ENCODE peak calls at places on chromosomes 4 and X, in ten cellular contexts. One of them, this sample, is unnamed.

GRCh38 chr4:165767671-165768070 is 105.4 kb upstream of the TLL1 start:
- DNase-seq in T1000: no peak
- DNase-seq in epithelial cell of esophagus: no peak
- DNase-seq in progenitor cell of endocrine pancreas: no peak
- DNase-seq in tibial artery: no peak
- DNase-seq in hippocampal formation: no peak
- DNase-seq in DMS79 treated with DMSO at 0.1 percent for 48 hours: no peak
- DNase-seq in AG08396: no peak
- DNase-seq in stimulated activated CD4-positive, alpha-beta T cell treated with anti-CD3 and anti-CD28 coated beads, Interleukin-1b, Interleukin-23, amount 100 ng/mL, for 48 hours: no peak
- DNase-seq in effector CD4-positive, alpha-beta T cell: no peak
- DNase-seq in this sample: no peak

GRCh38 chr4:88327669-88328068 is 43.3 kb upstream of the PPM1K start:
- DNase-seq in T1000: no peak
- DNase-seq in AG08396: no peak
- DNase-seq in epithelial cell of esophagus: peak
- DNase-seq in hippocampal formation: no peak
- DNase-seq in tibial artery: no peak
- DNase-seq in progenitor cell of endocrine pancreas: no peak
- DNase-seq in effector CD4-positive, alpha-beta T cell: no peak
- DNase-seq in DMS79 treated with DMSO at 0.1 percent for 48 hours: no peak
- DNase-seq in stimulated activated CD4-positive, alpha-beta T cell treated with anti-CD3 and anti-CD28 coated beads, Interleukin-1b, Interleukin-23, amount 100 ng/mL, for 48 hours: no peak
- DNase-seq in this sample: no peak

GRCh38 chr4:747546-748170 is 42.0 kb downstream of the PCGF3 start:
- DNase-seq in DMS79 treated with DMSO at 0.1 percent for 48 hours: no peak
- DNase-seq in tibial artery: no peak
- DNase-seq in effector CD4-positive, alpha-beta T cell: no peak
- DNase-seq in hippocampal formation: no peak
- DNase-seq in progenitor cell of endocrine pancreas: no peak
- DNase-seq in stimulated activated CD4-positive, alpha-beta T cell treated with anti-CD3 and anti-CD28 coated beads, Interleukin-1b, Interleukin-23, amount 100 ng/mL, for 48 hours: no peak
- DNase-seq in epithelial cell of esophagus: no peak
- DNase-seq in T1000: no peak
- DNase-seq in AG08396: no peak
- DNase-seq in this sample: no peak

GRCh38 chr4:25823632-25824031 is 39.2 kb downstream of the SEL1L3 start:
- DNase-seq in hippocampal formation: no peak
- DNase-seq in AG08396: no peak
- DNase-seq in epithelial cell of esophagus: no peak
- DNase-seq in T1000: no peak
- DNase-seq in stimulated activated CD4-positive, alpha-beta T cell treated with anti-CD3 and anti-CD28 coated beads, Interleukin-1b, Interleukin-23, amount 100 ng/mL, for 48 hours: no peak
- DNase-seq in DMS79 treated with DMSO at 0.1 percent for 48 hours: no peak
- DNase-seq in progenitor cell of endocrine pancreas: no peak
- DNase-seq in tibial artery: no peak
- DNase-seq in effector CD4-positive, alpha-beta T cell: no peak
- DNase-seq in this sample: no peak

GRCh38 chr4:177047070-177047850 is 254.5 kb upstream of the VEGFC start:
- DNase-seq in progenitor cell of endocrine pancreas: peak
- DNase-seq in hippocampal formation: peak
- DNase-seq in tibial artery: no peak
- DNase-seq in T1000: peak
- DNase-seq in DMS79 treated with DMSO at 0.1 percent for 48 hours: no peak
- DNase-seq in stimulated activated CD4-positive, alpha-beta T cell treated with anti-CD3 and anti-CD28 coated beads, Interleukin-1b, Interleukin-23, amount 100 ng/mL, for 48 hours: peak
- DNase-seq in AG08396: peak
- DNase-seq in epithelial cell of esophagus: peak
- DNase-seq in effector CD4-positive, alpha-beta T cell: peak
- DNase-seq in this sample: no peak

GRCh38 chrX:115957862-115958490 is 212.6 kb upstream of the AGTR2 start:
- DNase-seq in epithelial cell of esophagus: no peak
- DNase-seq in progenitor cell of endocrine pancreas: no peak
- DNase-seq in AG08396: no peak
- DNase-seq in effector CD4-positive, alpha-beta T cell: no peak
- DNase-seq in tibial artery: no peak
- DNase-seq in T1000: no peak
- DNase-seq in hippocampal formation: no peak
- DNase-seq in DMS79 treated with DMSO at 0.1 percent for 48 hours: no peak
- DNase-seq in stimulated activated CD4-positive, alpha-beta T cell treated with anti-CD3 and anti-CD28 coated beads, Interleukin-1b, Interleukin-23, amount 100 ng/mL, for 48 hours: no peak
- DNase-seq in this sample: no peak

GRCh38 chr4:8073206-8073863 is 85.3 kb downstream of the ABLIM2 start:
- DNase-seq in stimulated activated CD4-positive, alpha-beta T cell treated with anti-CD3 and anti-CD28 coated beads, Interleukin-1b, Interleukin-23, amount 100 ng/mL, for 48 hours: no peak
- DNase-seq in tibial artery: peak
- DNase-seq in epithelial cell of esophagus: no peak
- DNase-seq in progenitor cell of endocrine pancreas: no peak
- DNase-seq in DMS79 treated with DMSO at 0.1 percent for 48 hours: no peak
- DNase-seq in effector CD4-positive, alpha-beta T cell: no peak
- DNase-seq in T1000: no peak
- DNase-seq in hippocampal formation: no peak
- DNase-seq in AG08396: no peak
- DNase-seq in this sample: no peak

GRCh38 chr4:53541577-53542206 is 49.6 kb downstream of the LNX1 start:
- DNase-seq in T1000: no peak
- DNase-seq in effector CD4-positive, alpha-beta T cell: no peak
- DNase-seq in AG08396: peak
- DNase-seq in hippocampal formation: peak
- DNase-seq in progenitor cell of endocrine pancreas: no peak
- DNase-seq in tibial artery: no peak
- DNase-seq in DMS79 treated with DMSO at 0.1 percent for 48 hours: no peak
- DNase-seq in stimulated activated CD4-positive, alpha-beta T cell treated with anti-CD3 and anti-CD28 coated beads, Interleukin-1b, Interleukin-23, amount 100 ng/mL, for 48 hours: no peak
- DNase-seq in epithelial cell of esophagus: peak
- DNase-seq in this sample: no peak

GRCh38 chrX:123291623-123292022 is 107.5 kb downstream of the GRIA3 start:
- DNase-seq in effector CD4-positive, alpha-beta T cell: no peak
- DNase-seq in epithelial cell of esophagus: no peak
- DNase-seq in progenitor cell of endocrine pancreas: no peak
- DNase-seq in tibial artery: no peak
- DNase-seq in T1000: no peak
- DNase-seq in stimulated activated CD4-positive, alpha-beta T cell treated with anti-CD3 and anti-CD28 coated beads, Interleukin-1b, Interleukin-23, amount 100 ng/mL, for 48 hours: no peak
- DNase-seq in DMS79 treated with DMSO at 0.1 percent for 48 hours: no peak
- DNase-seq in hippocampal formation: no peak
- DNase-seq in AG08396: no peak
- DNase-seq in this sample: no peak

GRCh38 chrX:111506826-111507225 is 4.6 kb upstream of the SERTM2 start:
- DNase-seq in stimulated activated CD4-positive, alpha-beta T cell treated with anti-CD3 and anti-CD28 coated beads, Interleukin-1b, Interleukin-23, amount 100 ng/mL, for 48 hours: no peak
- DNase-seq in hippocampal formation: no peak
- DNase-seq in AG08396: no peak
- DNase-seq in T1000: no peak
- DNase-seq in epithelial cell of esophagus: no peak
- DNase-seq in effector CD4-positive, alpha-beta T cell: no peak
- DNase-seq in tibial artery: no peak
- DNase-seq in DMS79 treated with DMSO at 0.1 percent for 48 hours: no peak
- DNase-seq in progenitor cell of endocrine pancreas: no peak
- DNase-seq in this sample: no peak

GRCh38 chr4:26051278-26051677 is 137.3 kb downstream of the SMIM20 start:
- DNase-seq in stimulated activated CD4-positive, alpha-beta T cell treated with anti-CD3 and anti-CD28 coated beads, Interleukin-1b, Interleukin-23, amount 100 ng/mL, for 48 hours: no peak
- DNase-seq in progenitor cell of endocrine pancreas: no peak
- DNase-seq in T1000: no peak
- DNase-seq in AG08396: no peak
- DNase-seq in epithelial cell of esophagus: no peak
- DNase-seq in DMS79 treated with DMSO at 0.1 percent for 48 hours: no peak
- DNase-seq in hippocampal formation: no peak
- DNase-seq in effector CD4-positive, alpha-beta T cell: no peak
- DNase-seq in tibial artery: no peak
- DNase-seq in this sample: no peak

GRCh38 chr4:141575884-141576283 is 60.5 kb upstream of the IL15 start:
- DNase-seq in tibial artery: no peak
- DNase-seq in progenitor cell of endocrine pancreas: no peak
- DNase-seq in T1000: no peak
- DNase-seq in hippocampal formation: no peak
- DNase-seq in AG08396: no peak
- DNase-seq in effector CD4-positive, alpha-beta T cell: no peak
- DNase-seq in stimulated activated CD4-positive, alpha-beta T cell treated with anti-CD3 and anti-CD28 coated beads, Interleukin-1b, Interleukin-23, amount 100 ng/mL, for 48 hours: no peak
- DNase-seq in epithelial cell of esophagus: no peak
- DNase-seq in DMS79 treated with DMSO at 0.1 percent for 48 hours: no peak
- DNase-seq in this sample: no peak

GRCh38 chr4:87840149-87840548 is 7.4 kb downstream of the MEPE start:
- DNase-seq in AG08396: no peak
- DNase-seq in effector CD4-positive, alpha-beta T cell: no peak
- DNase-seq in stimulated activated CD4-positive, alpha-beta T cell treated with anti-CD3 and anti-CD28 coated beads, Interleukin-1b, Interleukin-23, amount 100 ng/mL, for 48 hours: no peak
- DNase-seq in tibial artery: no peak
- DNase-seq in hippocampal formation: peak
- DNase-seq in progenitor cell of endocrine pancreas: no peak
- DNase-seq in T1000: no peak
- DNase-seq in DMS79 treated with DMSO at 0.1 percent for 48 hours: no peak
- DNase-seq in epithelial cell of esophagus: no peak
- DNase-seq in this sample: no peak

GRCh38 chr4:84855774-84856173 is 110.7 kb downstream of the WDFY3 start:
- DNase-seq in stimulated activated CD4-positive, alpha-beta T cell treated with anti-CD3 and anti-CD28 coated beads, Interleukin-1b, Interleukin-23, amount 100 ng/mL, for 48 hours: no peak
- DNase-seq in DMS79 treated with DMSO at 0.1 percent for 48 hours: no peak
- DNase-seq in epithelial cell of esophagus: no peak
- DNase-seq in progenitor cell of endocrine pancreas: no peak
- DNase-seq in tibial artery: peak
- DNase-seq in effector CD4-positive, alpha-beta T cell: no peak
- DNase-seq in AG08396: peak
- DNase-seq in T1000: no peak
- DNase-seq in hippocampal formation: peak
- DNase-seq in this sample: no peak

GRCh38 chrX:150941580-150941979 is 41.6 kb upstream of the HMGB3 start:
- DNase-seq in hippocampal formation: no peak
- DNase-seq in epithelial cell of esophagus: no peak
- DNase-seq in DMS79 treated with DMSO at 0.1 percent for 48 hours: no peak
- DNase-seq in tibial artery: no peak
- DNase-seq in AG08396: no peak
- DNase-seq in stimulated activated CD4-positive, alpha-beta T cell treated with anti-CD3 and anti-CD28 coated beads, Interleukin-1b, Interleukin-23, amount 100 ng/mL, for 48 hours: no peak
- DNase-seq in effector CD4-positive, alpha-beta T cell: no peak
- DNase-seq in progenitor cell of endocrine pancreas: no peak
- DNase-seq in T1000: no peak
- DNase-seq in this sample: no peak

GRCh38 chrX:19972984-19973383 is 17.9 kb downstream of the BCLAF3 start:
- DNase-seq in epithelial cell of esophagus: no peak
- DNase-seq in progenitor cell of endocrine pancreas: no peak
- DNase-seq in hippocampal formation: no peak
- DNase-seq in AG08396: no peak
- DNase-seq in DMS79 treated with DMSO at 0.1 percent for 48 hours: no peak
- DNase-seq in stimulated activated CD4-positive, alpha-beta T cell treated with anti-CD3 and anti-CD28 coated beads, Interleukin-1b, Interleukin-23, amount 100 ng/mL, for 48 hours: no peak
- DNase-seq in T1000: no peak
- DNase-seq in effector CD4-positive, alpha-beta T cell: no peak
- DNase-seq in tibial artery: no peak
- DNase-seq in this sample: no peak

GRCh38 chrX:23989689-23990088 is 37.3 kb downstream of the KLHL15 start:
- DNase-seq in effector CD4-positive, alpha-beta T cell: no peak
- DNase-seq in T1000: no peak
- DNase-seq in stimulated activated CD4-positive, alpha-beta T cell treated with anti-CD3 and anti-CD28 coated beads, Interleukin-1b, Interleukin-23, amount 100 ng/mL, for 48 hours: no peak
- DNase-seq in DMS79 treated with DMSO at 0.1 percent for 48 hours: no peak
- DNase-seq in AG08396: no peak
- DNase-seq in epithelial cell of esophagus: no peak
- DNase-seq in hippocampal formation: no peak
- DNase-seq in tibial artery: no peak
- DNase-seq in progenitor cell of endocrine pancreas: no peak
- DNase-seq in this sample: no peak

GRCh38 chr4:2792396-2792710 is 532 bp upstream of the SH3BP2 start:
- DNase-seq in hippocampal formation: no peak
- DNase-seq in epithelial cell of esophagus: no peak
- DNase-seq in tibial artery: peak
- DNase-seq in effector CD4-positive, alpha-beta T cell: no peak
- DNase-seq in T1000: no peak
- DNase-seq in DMS79 treated with DMSO at 0.1 percent for 48 hours: no peak
- DNase-seq in progenitor cell of endocrine pancreas: no peak
- DNase-seq in AG08396: no peak
- DNase-seq in stimulated activated CD4-positive, alpha-beta T cell treated with anti-CD3 and anti-CD28 coated beads, Interleukin-1b, Interleukin-23, amount 100 ng/mL, for 48 hours: no peak
- DNase-seq in this sample: no peak

GRCh38 chr4:16217300-16218051 is 8.8 kb downstream of the TAPT1 start:
- DNase-seq in T1000: no peak
- DNase-seq in tibial artery: no peak
- DNase-seq in DMS79 treated with DMSO at 0.1 percent for 48 hours: no peak
- DNase-seq in effector CD4-positive, alpha-beta T cell: no peak
- DNase-seq in epithelial cell of esophagus: no peak
- DNase-seq in stimulated activated CD4-positive, alpha-beta T cell treated with anti-CD3 and anti-CD28 coated beads, Interleukin-1b, Interleukin-23, amount 100 ng/mL, for 48 hours: no peak
- DNase-seq in progenitor cell of endocrine pancreas: no peak
- DNase-seq in hippocampal formation: no peak
- DNase-seq in AG08396: no peak
- DNase-seq in this sample: no peak

GRCh38 chr4:3523628-3524221 is 8.5 kb downstream of the LRPAP1 start:
- DNase-seq in progenitor cell of endocrine pancreas: no peak
- DNase-seq in hippocampal formation: no peak
- DNase-seq in tibial artery: no peak
- DNase-seq in epithelial cell of esophagus: no peak
- DNase-seq in DMS79 treated with DMSO at 0.1 percent for 48 hours: no peak
- DNase-seq in T1000: no peak
- DNase-seq in stimulated activated CD4-positive, alpha-beta T cell treated with anti-CD3 and anti-CD28 coated beads, Interleukin-1b, Interleukin-23, amount 100 ng/mL, for 48 hours: no peak
- DNase-seq in AG08396: no peak
- DNase-seq in effector CD4-positive, alpha-beta T cell: peak
- DNase-seq in this sample: no peak

GRCh38 chr4:48546336-48546735 is 56.3 kb downstream of the ZAR1 start:
- DNase-seq in progenitor cell of endocrine pancreas: no peak
- DNase-seq in tibial artery: no peak
- DNase-seq in epithelial cell of esophagus: peak
- DNase-seq in hippocampal formation: peak
- DNase-seq in effector CD4-positive, alpha-beta T cell: no peak
- DNase-seq in T1000: no peak
- DNase-seq in DMS79 treated with DMSO at 0.1 percent for 48 hours: no peak
- DNase-seq in stimulated activated CD4-positive, alpha-beta T cell treated with anti-CD3 and anti-CD28 coated beads, Interleukin-1b, Interleukin-23, amount 100 ng/mL, for 48 hours: peak
- DNase-seq in AG08396: peak
- DNase-seq in this sample: no peak

GRCh38 chr4:34814266-34814665 is 1430.0 kb downstream of the ARAP2 start:
- DNase-seq in AG08396: no peak
- DNase-seq in stimulated activated CD4-positive, alpha-beta T cell treated with anti-CD3 and anti-CD28 coated beads, Interleukin-1b, Interleukin-23, amount 100 ng/mL, for 48 hours: no peak
- DNase-seq in T1000: no peak
- DNase-seq in DMS79 treated with DMSO at 0.1 percent for 48 hours: no peak
- DNase-seq in progenitor cell of endocrine pancreas: no peak
- DNase-seq in effector CD4-positive, alpha-beta T cell: no peak
- DNase-seq in epithelial cell of esophagus: peak
- DNase-seq in tibial artery: no peak
- DNase-seq in hippocampal formation: no peak
- DNase-seq in this sample: no peak

GRCh38 chr4:72767903-72768817 is 199.1 kb upstream of the ADAMTS3 start:
- DNase-seq in T1000: no peak
- DNase-seq in tibial artery: no peak
- DNase-seq in progenitor cell of endocrine pancreas: no peak
- DNase-seq in hippocampal formation: no peak
- DNase-seq in effector CD4-positive, alpha-beta T cell: no peak
- DNase-seq in epithelial cell of esophagus: peak
- DNase-seq in stimulated activated CD4-positive, alpha-beta T cell treated with anti-CD3 and anti-CD28 coated beads, Interleukin-1b, Interleukin-23, amount 100 ng/mL, for 48 hours: no peak
- DNase-seq in DMS79 treated with DMSO at 0.1 percent for 48 hours: no peak
- DNase-seq in AG08396: peak
- DNase-seq in this sample: no peak

GRCh38 chr4:147772459-147772969 is 40.6 kb downstream of the ARHGAP10 start:
- DNase-seq in AG08396: peak
- DNase-seq in progenitor cell of endocrine pancreas: no peak
- DNase-seq in T1000: peak
- DNase-seq in DMS79 treated with DMSO at 0.1 percent for 48 hours: no peak
- DNase-seq in epithelial cell of esophagus: peak
- DNase-seq in stimulated activated CD4-positive, alpha-beta T cell treated with anti-CD3 and anti-CD28 coated beads, Interleukin-1b, Interleukin-23, amount 100 ng/mL, for 48 hours: no peak
- DNase-seq in tibial artery: no peak
- DNase-seq in effector CD4-positive, alpha-beta T cell: no peak
- DNase-seq in hippocampal formation: no peak
- DNase-seq in this sample: no peak

GRCh38 chrX:3585719-3586118 is 127.7 kb downstream of the PRKX start:
- DNase-seq in hippocampal formation: no peak
- DNase-seq in tibial artery: no peak
- DNase-seq in AG08396: no peak
- DNase-seq in progenitor cell of endocrine pancreas: no peak
- DNase-seq in stimulated activated CD4-positive, alpha-beta T cell treated with anti-CD3 and anti-CD28 coated beads, Interleukin-1b, Interleukin-23, amount 100 ng/mL, for 48 hours: no peak
- DNase-seq in T1000: no peak
- DNase-seq in effector CD4-positive, alpha-beta T cell: no peak
- DNase-seq in epithelial cell of esophagus: no peak
- DNase-seq in DMS79 treated with DMSO at 0.1 percent for 48 hours: no peak
- DNase-seq in this sample: no peak

GRCh38 chr4:2729533-2729875 is 26.6 kb downstream of the TNIP2 start:
- DNase-seq in hippocampal formation: no peak
- DNase-seq in DMS79 treated with DMSO at 0.1 percent for 48 hours: no peak
- DNase-seq in tibial artery: no peak
- DNase-seq in stimulated activated CD4-positive, alpha-beta T cell treated with anti-CD3 and anti-CD28 coated beads, Interleukin-1b, Interleukin-23, amount 100 ng/mL, for 48 hours: no peak
- DNase-seq in T1000: no peak
- DNase-seq in progenitor cell of endocrine pancreas: no peak
- DNase-seq in AG08396: no peak
- DNase-seq in effector CD4-positive, alpha-beta T cell: no peak
- DNase-seq in epithelial cell of esophagus: no peak
- DNase-seq in this sample: no peak

GRCh38 chr4:7303561-7303960 is 111.2 kb downstream of the SORCS2 start:
- DNase-seq in hippocampal formation: no peak
- DNase-seq in T1000: no peak
- DNase-seq in AG08396: no peak
- DNase-seq in epithelial cell of esophagus: no peak
- DNase-seq in effector CD4-positive, alpha-beta T cell: no peak
- DNase-seq in stimulated activated CD4-positive, alpha-beta T cell treated with anti-CD3 and anti-CD28 coated beads, Interleukin-1b, Interleukin-23, amount 100 ng/mL, for 48 hours: no peak
- DNase-seq in DMS79 treated with DMSO at 0.1 percent for 48 hours: no peak
- DNase-seq in progenitor cell of endocrine pancreas: no peak
- DNase-seq in tibial artery: no peak
- DNase-seq in this sample: no peak

GRCh38 chrX:124190440-124190839 is 142.0 kb upstream of the TEX13D start:
- DNase-seq in hippocampal formation: no peak
- DNase-seq in stimulated activated CD4-positive, alpha-beta T cell treated with anti-CD3 and anti-CD28 coated beads, Interleukin-1b, Interleukin-23, amount 100 ng/mL, for 48 hours: no peak
- DNase-seq in epithelial cell of esophagus: no peak
- DNase-seq in AG08396: no peak
- DNase-seq in T1000: no peak
- DNase-seq in progenitor cell of endocrine pancreas: no peak
- DNase-seq in effector CD4-positive, alpha-beta T cell: no peak
- DNase-seq in DMS79 treated with DMSO at 0.1 percent for 48 hours: no peak
- DNase-seq in tibial artery: no peak
- DNase-seq in this sample: no peak